ENCODE peak calls at places on chromosomes 7 and 10, in eight cellular contexts. N, O, Z, M, B, Y, Q and T are unnamed samples.

GRCh38 chr7:151897951-151898686 is 21.2 kb upstream of the PRKAG2 start:
- DNase-seq in N (no peak), Q (no peak), B (no peak), M (no peak), O (no peak), Y (no peak), Z (no peak), T (no peak)

GRCh38 chr7:75872073-75872782 is 6.6 kb upstream of the RHBDD2 start:
- DNase-seq in M (no peak), N (no peak), B (no peak), Y (no peak), O (no peak), Q (no peak), Z (no peak), T (no peak)

GRCh38 chr10:117818696-117819095 is 228.0 kb downstream of the RAB11FIP2 start:
- DNase-seq in Y (no peak), N (no peak), B (no peak), Q (no peak), Z (no peak), M (peak), O (no peak), T (no peak)

GRCh38 chr10:60134548-60134947 is 228.2 kb upstream of the CCDC6 start:
- DNase-seq in B (no peak), N (no peak), O (no peak), Y (no peak), M (no peak), Z (no peak), Q (no peak), T (no peak)

GRCh38 chr7:107615910-107616680 is 36.0 kb downstream of the BCAP29 start:
- DNase-seq in Q (no peak), B (no peak), Z (no peak), M (no peak), Y (no peak), N (no peak), O (no peak), T (no peak)

GRCh38 chr7:2165610-2166594 is 66.8 kb downstream of the MAD1L1 start:
- DNase-seq in M (no peak), Y (peak), Z (no peak), O (peak), B (no peak), Q (peak), N (peak), T (no peak)

GRCh38 chr7:71411475-71411874 is 279.5 kb downstream of the GALNT17 start:
- DNase-seq in O (no peak), M (no peak), Q (no peak), Y (no peak), N (no peak), B (no peak), Z (no peak), T (no peak)

GRCh38 chr10:77846718-77847311 is 79.7 kb downstream of the DLG5 start:
- DNase-seq in N (peak), B (peak), M (peak), Y (peak), O (peak), Z (no peak), Q (peak), T (peak)

GRCh38 chr7:144830811-144831210 is 5.0 kb downstream of the TPK1 start:
- DNase-seq in Q (peak), N (peak), Z (no peak), O (no peak), B (no peak), M (peak), Y (no peak), T (no peak)

GRCh38 chr10:8874268-8874667 is 819.8 kb downstream of the GATA3 start:
- DNase-seq in Q (no peak), B (no peak), M (no peak), N (no peak), O (no peak), Z (no peak), Y (no peak), T (no peak)

GRCh38 chr7:128882134-128882533 is 19.5 kb downstream of the ATP6V1F start:
- DNase-seq in B (no peak), Y (no peak), N (no peak), Z (no peak), Q (no peak), O (no peak), M (no peak), T (no peak)

GRCh38 chr7:132560825-132561529 is 15.3 kb downstream of the PLXNA4 start:
- DNase-seq in M (no peak), Y (no peak), Q (no peak), O (no peak), B (no peak), Z (no peak), N (no peak), T (no peak)

GRCh38 chr10:11611248-11612003 is at the start of gene USP6NL:
- DNase-seq in N (peak), M (peak), O (peak), Q (peak), Y (peak), Z (no peak), B (peak), T (peak)

GRCh38 chr7:155644178-155644970 is at the start of gene RBM33:
- DNase-seq in Q (peak), M (peak), B (peak), Y (peak), O (peak), Z (no peak), N (peak), T (peak)

GRCh38 chr7:117248810-117249209 is 74.0 kb downstream of the WNT2 start:
- DNase-seq in Q (no peak), M (no peak), Z (no peak), O (no peak), N (no peak), Y (no peak), B (no peak), T (no peak)

GRCh38 chr7:117251687-117252086 is 71.2 kb downstream of the WNT2 start:
- DNase-seq in M (no peak), B (no peak), O (peak), N (peak), Q (peak), Z (peak), Y (no peak), T (no peak)

GRCh38 chr7:117250801-117251200 is 72.1 kb downstream of the WNT2 start:
- DNase-seq in M (no peak), Z (peak), Y (no peak), O (no peak), N (no peak), Q (peak), B (no peak), T (no peak)

GRCh38 chr7:117249696-117250095 is 73.2 kb downstream of the WNT2 start:
- DNase-seq in M (no peak), Q (no peak), O (no peak), Z (no peak), Y (no peak), N (no peak), B (no peak), T (no peak)

GRCh38 chr7:117250245-117250644 is 72.6 kb downstream of the WNT2 start:
- DNase-seq in Q (no peak), O (no peak), B (no peak), N (no peak), Y (no peak), M (no peak), Z (no peak), T (no peak)
- TF ChIP-seq CTCF in Q (no peak), O (no peak), B (no peak), N (no peak), Y (no peak), M (no peak), Z (no peak), T (no peak)

DNA sequence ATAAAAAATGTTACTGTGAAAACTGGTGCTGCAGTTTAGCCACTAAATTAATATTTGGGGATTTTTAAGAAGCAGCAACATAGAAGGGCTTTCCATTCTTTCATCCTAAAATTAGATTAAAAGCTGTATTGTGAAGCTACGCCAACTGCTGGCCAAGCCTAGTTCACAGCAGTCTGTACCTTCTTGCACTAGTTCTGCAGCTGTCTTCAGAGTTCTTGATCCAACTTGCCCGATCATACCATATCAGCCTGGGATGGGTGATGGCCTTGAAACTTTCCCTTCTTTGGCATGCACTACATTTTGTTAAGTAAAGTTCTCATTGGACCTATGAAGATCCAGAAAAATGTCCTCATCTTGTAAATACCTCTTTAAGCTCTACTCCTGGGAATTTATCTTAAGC is 20.3 kb upstream of the PANK1 start:
- DNase-seq in N (no peak), B (no peak), M (peak), O (no peak), Q (no peak), Y (no peak), Z (no peak), T (no peak)
- TF ChIP-seq CTCF in N (no peak), B (no peak), M (no peak), O (peak), Q (no peak), Y (no peak), Z (no peak), T (no peak)

DNA sequence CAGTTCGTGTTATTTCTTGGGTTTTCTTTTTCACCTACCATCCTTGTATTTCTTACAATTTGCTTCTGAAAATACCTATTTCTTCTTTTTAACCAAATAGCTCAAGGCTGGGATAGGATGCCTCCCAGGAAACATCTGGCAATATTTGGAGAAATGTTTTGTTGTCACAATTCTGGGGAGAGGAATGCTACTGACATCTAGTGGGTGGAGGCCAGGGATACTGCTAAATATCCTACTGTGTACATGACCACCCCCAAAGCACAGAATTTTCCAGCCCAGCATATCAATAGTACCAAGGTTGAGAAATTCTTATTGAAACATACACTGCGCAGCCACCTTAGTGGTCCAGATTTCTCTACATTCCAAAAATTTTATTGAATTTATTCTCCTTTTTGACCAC is 55.5 kb downstream of the CNTNAP2 start:
- DNase-seq in M (no peak), B (no peak), Z (no peak), N (no peak), O (no peak), Q (peak), Y (no peak), T (no peak)
- TF ChIP-seq CTCF in M (no peak), B (no peak), Z (no peak), N (no peak), O (no peak), Q (no peak), Y (no peak), T (no peak)

GRCh38 chr10:75294866-75295692 is 59.3 kb upstream of the COMTD1 start:
- DNase-seq in O (peak), N (peak), B (peak), Q (peak), Y (peak), M (peak), Z (peak), T (peak)
- TF ChIP-seq CTCF in O (peak), N (peak), B (peak), Q (peak), Y (peak), M (peak), Z (peak), T (peak)

GRCh38 chr10:96720422-96721206 is at the start of gene PIK3AP1:
- DNase-seq in Z (no peak), Y (peak), Q (no peak), B (no peak), M (peak), O (peak), N (no peak), T (peak)

GRCh38 chr10:96718304-96718990 is 1.9 kb downstream of the PIK3AP1 start:
- DNase-seq in O (no peak), N (no peak), B (no peak), M (no peak), Q (no peak), Z (no peak), Y (no peak), T (no peak)

GRCh38 chr10:96721207-96721572 is 876 bp upstream of the PIK3AP1 start:
- DNase-seq in O (no peak), N (no peak), Y (no peak), B (no peak), M (peak), Z (no peak), Q (no peak), T (no peak)

GRCh38 chr10:96719850-96720421 is 378 bp downstream of the PIK3AP1 start:
- DNase-seq in Z (no peak), N (no peak), Q (no peak), M (no peak), O (peak), B (no peak), Y (peak), T (peak)

DNA sequence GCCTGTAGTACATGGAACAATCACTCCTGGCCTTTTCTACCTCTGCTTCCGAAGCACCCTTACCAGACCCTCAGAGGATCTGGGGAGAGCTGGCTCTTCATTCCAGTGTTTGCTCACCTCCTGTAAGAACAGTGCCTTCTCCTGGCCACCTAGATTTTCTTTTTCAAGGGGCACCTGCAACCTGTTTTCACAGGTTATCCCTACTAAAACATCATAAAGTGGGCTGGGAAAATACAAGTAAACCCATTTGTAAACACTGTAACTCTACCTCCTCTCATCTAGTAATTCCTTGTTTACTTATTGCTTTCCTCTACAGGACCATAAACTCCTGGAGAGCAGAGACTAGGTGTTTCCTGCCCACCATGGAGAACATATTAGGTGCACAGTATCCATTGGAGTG is 1.1 kb downstream of the PIK3AP1 start:
- DNase-seq in B (no peak), Y (no peak), N (no peak), O (peak), Z (no peak), Q (no peak), M (no peak), T (no peak)
- TF ChIP-seq CTCF in B (no peak), Y (no peak), N (no peak), O (peak), Z (no peak), Q (no peak), M (no peak), T (no peak)